ENCODE peak calls at places on chromosome 17, in five cellular contexts. L is GM12878, C is HepG2, N is SK-N-SH, V is K562. O is an unnamed sample.

GRCh38 chr17:39513915-39514314 is 52.6 kb downstream of the CDK12 start:
- DNase-seq in N (no peak), C (no peak), L (no peak), V (no peak), O (no peak)

GRCh38 chr17:50428831-50429424 is 2.9 kb downstream of the ACSF2 start:
- DNase-seq in L (no peak), C (peak), V (no peak), N (no peak), O (no peak)

GRCh38 chr17:66469088-66469442 is 166.7 kb downstream of the PRKCA start:
- DNase-seq in C (peak), N (no peak), L (no peak), V (no peak), O (no peak)

GRCh38 chr17:65103896-65104295 is 33.3 kb upstream of the RGS9 start:
- DNase-seq in N (no peak), V (no peak), L (no peak), C (no peak), O (no peak)

GRCh38 chr17:16391451-16391850 is 10.6 kb downstream of the UBB start:
- DNase-seq in V (no peak), L (no peak), C (no peak), N (no peak), O (no peak)

GRCh38 chr17:67491009-67491677 is 114.1 kb downstream of the PITPNC1 start:
- DNase-seq in N (peak), V (no peak), C (peak), L (no peak), O (peak)

GRCh38 chr17:43784628-43785101 is 4.4 kb downstream of the CFAP97D1 start:
- DNase-seq in C (peak), V (no peak), L (no peak), N (no peak), O (no peak)

GRCh38 chr17:694239-694638 is 20.4 kb downstream of the VPS53 start:
- DNase-seq in L (no peak), V (no peak), N (no peak), C (no peak), O (no peak)

GRCh38 chr17:2972749-2973148 is 90.7 kb downstream of the OR1D5 start:
- DNase-seq in N (no peak), V (no peak), C (peak), L (no peak), O (no peak)

DNA sequence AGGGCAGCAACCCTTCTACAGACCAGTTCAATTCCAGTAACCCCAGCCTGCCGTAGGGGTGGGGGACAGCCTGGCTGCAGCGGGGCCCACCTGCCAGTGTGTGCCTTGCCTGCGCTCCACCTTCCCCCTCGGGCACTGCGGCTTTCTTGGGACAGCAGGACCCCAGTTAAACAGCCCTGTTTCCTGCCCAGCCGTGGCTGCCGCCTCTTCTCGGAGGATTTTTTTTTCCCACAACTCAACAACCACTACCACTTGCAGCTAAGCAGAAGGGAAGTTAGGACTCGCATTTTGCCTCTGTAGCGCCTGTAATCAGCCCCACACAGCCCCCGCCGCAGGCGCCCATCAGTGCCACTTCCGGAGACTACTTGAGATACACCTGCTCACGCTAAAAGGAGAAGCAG is 76.1 kb downstream of the RAI1 start:
- DNase-seq in V (no peak), L (no peak), N (no peak), C (no peak), O (no peak)
- TF ChIP-seq FOXM1 in V (no peak), L (no peak), N (no peak), C (no peak), O (no peak)

GRCh38 chr17:76492989-76493501 is 8.2 kb downstream of the RHBDF2 start:
- DNase-seq in V (no peak), C (no peak), N (no peak), L (peak), O (no peak)
- TF ChIP-seq FOXM1 in V (no peak), C (no peak), N (no peak), L (no peak), O (no peak)

GRCh38 chr17:75521951-75522727 is 3.4 kb upstream of the LLGL2 start:
- DNase-seq in V (no peak), L (no peak), C (no peak), N (no peak), O (no peak)
- TF ChIP-seq FOXM1 in V (no peak), L (no peak), C (no peak), N (no peak), O (no peak)

GRCh38 chr17:19880393-19880792 is 12.7 kb upstream of the ULK2 start:
- DNase-seq in C (no peak), N (no peak), L (no peak), V (no peak), O (no peak)

GRCh38 chr17:19874256-19874655 is 6.5 kb upstream of the ULK2 start:
- DNase-seq in V (no peak), C (no peak), N (no peak), L (no peak), O (no peak)

GRCh38 chr17:19877546-19877945 is 9.8 kb upstream of the ULK2 start:
- DNase-seq in N (no peak), L (no peak), C (no peak), V (no peak), O (no peak)

DNA sequence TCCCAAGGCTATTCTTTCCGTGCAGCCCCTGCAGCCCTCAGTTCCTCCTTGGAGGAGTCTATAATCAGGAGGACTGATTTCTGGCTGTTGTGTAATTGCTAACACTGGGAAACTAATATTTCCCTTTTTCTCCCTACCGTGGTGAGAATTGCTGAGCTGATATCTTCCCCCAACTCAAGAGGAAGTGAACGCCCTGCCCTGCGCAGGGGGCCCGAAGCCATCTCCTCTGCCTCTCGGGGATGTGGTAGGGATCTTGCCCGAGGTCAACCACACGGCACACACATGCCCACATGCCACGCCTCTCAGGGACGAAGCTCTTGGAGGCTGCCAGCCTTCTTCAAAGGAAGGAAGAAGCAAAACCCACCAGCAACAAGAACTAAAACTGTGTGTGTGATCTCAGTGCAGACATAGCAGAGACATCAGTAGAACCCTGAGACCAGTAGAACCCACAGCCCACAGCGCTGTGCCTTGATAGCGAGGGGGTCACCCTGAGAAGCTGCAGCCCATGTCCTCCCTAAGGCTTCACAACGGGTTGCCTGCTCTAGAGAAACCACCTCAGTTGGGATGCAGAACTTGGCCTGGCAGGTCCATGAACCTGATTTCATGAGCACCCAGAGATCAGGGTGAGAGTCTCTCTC is 8.9 kb upstream of the ULK2 start:
- DNase-seq in N (no peak), L (no peak), C (no peak), V (no peak), O (no peak)
- TF ChIP-seq FOXM1 in N (no peak), L (no peak), C (no peak), V (no peak), O (no peak)

DNA sequence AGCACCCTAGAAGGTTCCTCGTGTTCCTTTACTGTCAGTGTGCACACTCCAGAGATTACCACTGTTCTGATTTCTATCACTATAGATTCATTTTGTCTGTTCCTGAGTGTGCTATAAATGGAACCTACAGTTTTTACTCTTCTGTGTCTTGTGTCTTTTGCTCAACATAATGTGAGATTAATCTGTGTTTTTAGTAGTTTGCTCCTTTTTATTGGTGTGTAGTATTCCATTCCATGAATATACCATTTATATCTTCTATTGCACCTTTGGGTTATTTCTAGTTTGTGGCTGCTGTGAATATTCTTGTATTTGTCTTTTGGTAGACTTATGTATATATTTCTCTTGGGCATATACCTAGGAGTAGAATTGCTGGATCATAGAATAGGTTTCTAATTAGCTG is 68.2 kb downstream of the AP2B1 start:
- DNase-seq in V (no peak), N (no peak), L (no peak), C (no peak), O (no peak)
- TF ChIP-seq FOXM1 in V (no peak), N (no peak), L (no peak), C (no peak), O (no peak)

GRCh38 chr17:31487648-31488263 is 96.3 kb downstream of the RAB11FIP4 start:
- DNase-seq in N (peak), V (peak), C (peak), L (no peak), O (peak)
- TF ChIP-seq FOXM1 in N (no peak), V (no peak), C (no peak), L (no peak), O (peak)

DNA sequence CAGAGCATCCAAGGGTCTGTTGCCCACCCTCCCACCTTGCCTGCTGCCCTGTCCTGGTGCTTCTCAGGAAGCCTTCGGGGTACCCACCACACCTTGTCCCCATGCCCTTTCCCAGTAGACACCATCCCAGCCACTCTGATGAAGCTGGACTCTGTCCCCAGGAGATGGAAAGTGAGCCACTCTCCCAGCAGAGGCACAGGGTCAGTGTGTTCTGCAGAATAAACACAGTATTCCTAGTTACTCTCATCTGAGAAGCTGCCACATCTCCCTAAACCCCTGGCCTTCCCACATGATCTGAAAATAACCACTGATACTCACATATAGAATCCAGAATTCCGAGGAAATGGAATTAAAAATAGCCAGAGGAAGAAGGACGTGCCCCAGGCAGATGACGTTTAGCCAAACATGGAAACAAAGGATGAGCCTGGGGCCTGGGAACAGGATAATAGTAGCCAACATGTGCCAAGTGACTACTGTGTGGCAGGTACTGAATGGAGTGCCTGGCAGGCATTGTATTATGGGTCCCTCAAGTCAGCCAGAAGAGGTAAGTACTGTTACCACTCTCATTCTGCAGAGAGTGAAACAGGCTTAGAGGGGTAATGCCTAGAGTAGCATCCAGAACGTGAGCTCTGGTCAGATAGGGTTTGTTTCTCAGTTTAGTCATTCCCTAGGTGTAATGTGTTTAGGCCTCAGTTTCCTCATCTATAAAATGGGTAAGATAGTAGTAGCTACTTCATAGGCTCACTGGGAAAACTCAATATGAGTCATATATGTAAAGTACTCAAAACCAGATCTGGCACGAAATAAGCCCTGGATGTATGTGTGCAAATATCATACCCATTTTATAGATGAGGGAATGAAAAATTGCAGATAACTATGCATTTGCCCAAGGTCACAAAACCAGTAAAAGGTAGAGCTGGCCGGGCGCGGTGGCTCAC is 20.8 kb upstream of the PEMT start:
- DNase-seq in V (no peak), N (no peak), C (no peak), L (no peak), O (no peak)
- TF ChIP-seq FOXM1 in V (no peak), N (no peak), C (no peak), L (no peak), O (no peak)

GRCh38 chr17:8629371-8630226 is 926 bp downstream of the MYH10 start:
- DNase-seq in V (peak), L (no peak), C (no peak), N (peak), O (peak)
- TF ChIP-seq FOXM1 in V (no peak), L (no peak), C (no peak), N (no peak), O (no peak)

GRCh38 chr17:59641799-59642484 is 22.2 kb downstream of the CLTC start:
- DNase-seq in L (peak), N (no peak), V (no peak), C (no peak), O (no peak)

GRCh38 chr17:59638553-59638952 is 18.9 kb downstream of the CLTC start:
- DNase-seq in N (no peak), V (no peak), C (no peak), L (no peak), O (no peak)

GRCh38 chr17:59647288-59647687 is 27.6 kb downstream of the CLTC start:
- DNase-seq in N (no peak), V (no peak), L (no peak), C (no peak), O (no peak)

GRCh38 chr17:59642535-59642934 is 22.8 kb downstream of the CLTC start:
- DNase-seq in V (no peak), C (no peak), N (no peak), L (no peak), O (no peak)

GRCh38 chr17:59643159-59643857 is 23.6 kb downstream of the CLTC start:
- DNase-seq in N (no peak), C (no peak), V (no peak), L (no peak), O (no peak)
- TF ChIP-seq FOXM1 in N (no peak), C (no peak), V (no peak), L (no peak), O (no peak)